ENCODE peak calls at places on chromosomes 4 and X, in ten cellular contexts. Y is GM23338; W is right lobe of liver; G is cardiac muscle cell; N is progenitor cell of endocrine pancreas; O is H9; F is mucosa of descending colon; V is stomach; X is BE2C; H is CD4-positive, alpha-beta T cell. S is an unnamed sample.

GRCh38 chrX:140767646-140768045 is 58.1 kb downstream of the LINC00632 start:
- DNase-seq in Y (no peak), W (no peak), G (no peak), N (no peak), O (no peak), F (no peak), V (no peak), X (no peak), H (no peak), S (no peak)

GRCh38 chr4:159366966-159367365 is 264.1 kb downstream of the RAPGEF2 start:
- DNase-seq in Y (no peak), W (no peak), G (no peak), N (no peak), O (no peak), F (no peak), V (no peak), X (no peak), H (no peak), S (no peak)

GRCh38 chr4:75490155-75490554 is 24.0 kb downstream of the RCHY1 start:
- DNase-seq in Y (peak; percentile 29), W (no peak), G (no peak), N (no peak), O (no peak), F (no peak), V (no peak), X (no peak), H (no peak), S (no peak)

GRCh38 chr4:152510349-152511147 is 25.3 kb downstream of the FBXW7 start:
- DNase-seq in Y (no peak), W (no peak), G (no peak), N (no peak), O (no peak), F (no peak), V (no peak), X (no peak), H (no peak), S (no peak)

GRCh38 chrX:37644381-37645305 is 40.9 kb upstream of the XK start:
- DNase-seq in Y (no peak), W (no peak), G (no peak), N (no peak), O (no peak), F (peak; percentile 14), V (no peak), X (no peak), H (no peak), S (no peak)

GRCh38 chrX:105608745-105609144 is 213.6 kb upstream of the NRK start:
- DNase-seq in Y (no peak), W (no peak), G (no peak), N (no peak), O (no peak), F (no peak), V (no peak), X (no peak), H (no peak), S (no peak)

GRCh38 chrX:132292753-132293152 is 73.5 kb upstream of the RAP2C start:
- DNase-seq in Y (peak; percentile 63), W (no peak), G (peak; percentile 73), N (no peak), O (peak; percentile 32), F (peak; percentile 15), V (no peak), X (peak; percentile 19), H (peak; percentile 9), S (no peak)

GRCh38 chr4:108168672-108169562 is at the start of gene LEF1:
- DNase-seq in Y (peak; percentile 84), W (no peak), G (peak; percentile 90), N (peak; percentile 44), O (peak; percentile 74), F (peak; percentile 27), V (peak; percentile 34), X (peak; percentile 45), H (peak; percentile 73), S (no peak)

GRCh38 chrX:1727531-1728027 is 112.7 kb downstream of the ASMT start:
- DNase-seq in Y (peak; percentile 85), W (no peak), G (no peak), N (no peak), O (peak; percentile 74), F (no peak), V (no peak), X (no peak), H (no peak), S (no peak)

GRCh38 chr4:83361416-83362196 is 27.0 kb upstream of the HPSE start:
- DNase-seq in Y (peak; percentile 77), W (no peak), G (no peak), N (no peak), O (peak; percentile 65), F (no peak), V (no peak), X (no peak), H (no peak), S (no peak)

GRCh38 chr4:78031457-78031856 is 25.7 kb upstream of the FRAS1 start:
- DNase-seq in Y (no peak), W (no peak), G (no peak), N (no peak), O (no peak), F (no peak), V (no peak), X (peak; percentile 71), H (no peak), S (no peak)

GRCh38 chr4:15250021-15250441 is 177.8 kb upstream of the C1QTNF7 start:
- DNase-seq in Y (no peak), W (no peak), G (no peak), N (no peak), O (no peak), F (no peak), V (no peak), X (no peak), H (no peak), S (no peak)

GRCh38 chrX:48779399-48779798 is 7.0 kb upstream of the GATA1 start:
- DNase-seq in Y (no peak), W (no peak), G (no peak), N (no peak), O (no peak), F (no peak), V (no peak), X (no peak), H (no peak), S (no peak)

DNA sequence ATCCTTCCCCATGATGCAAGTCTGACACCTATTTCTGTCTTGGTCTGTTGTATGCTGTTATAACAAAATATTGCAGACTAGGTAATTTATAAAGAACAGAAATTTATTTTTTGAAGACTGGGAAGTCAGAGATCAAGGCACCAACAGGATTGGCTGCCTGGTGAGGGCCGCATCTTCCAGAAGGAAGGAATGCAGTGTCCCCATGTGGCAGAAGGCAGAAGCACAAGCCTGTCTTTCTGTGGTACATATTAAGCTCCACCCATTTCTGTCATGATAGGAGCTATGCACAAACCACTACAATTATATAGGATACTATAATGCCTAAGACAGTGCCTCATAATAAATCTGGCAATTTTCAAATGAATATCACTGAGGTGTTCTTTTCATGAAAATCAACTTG is 502.3 kb upstream of the DIAPH2 start:
- DNase-seq in Y (peak; percentile 72), W (no peak), G (peak; percentile 61), N (no peak), O (peak; percentile 78), F (peak; percentile 44), V (no peak), X (no peak), H (no peak), S (no peak)
- TF ChIP-seq CTCF in Y (peak; percentile 84), W (peak; percentile 48), G (peak; percentile 50), N (peak; percentile 56), O (peak; percentile 95), F (no peak), V (no peak), X (no peak), H (no peak), S (peak; percentile 26)

DNA sequence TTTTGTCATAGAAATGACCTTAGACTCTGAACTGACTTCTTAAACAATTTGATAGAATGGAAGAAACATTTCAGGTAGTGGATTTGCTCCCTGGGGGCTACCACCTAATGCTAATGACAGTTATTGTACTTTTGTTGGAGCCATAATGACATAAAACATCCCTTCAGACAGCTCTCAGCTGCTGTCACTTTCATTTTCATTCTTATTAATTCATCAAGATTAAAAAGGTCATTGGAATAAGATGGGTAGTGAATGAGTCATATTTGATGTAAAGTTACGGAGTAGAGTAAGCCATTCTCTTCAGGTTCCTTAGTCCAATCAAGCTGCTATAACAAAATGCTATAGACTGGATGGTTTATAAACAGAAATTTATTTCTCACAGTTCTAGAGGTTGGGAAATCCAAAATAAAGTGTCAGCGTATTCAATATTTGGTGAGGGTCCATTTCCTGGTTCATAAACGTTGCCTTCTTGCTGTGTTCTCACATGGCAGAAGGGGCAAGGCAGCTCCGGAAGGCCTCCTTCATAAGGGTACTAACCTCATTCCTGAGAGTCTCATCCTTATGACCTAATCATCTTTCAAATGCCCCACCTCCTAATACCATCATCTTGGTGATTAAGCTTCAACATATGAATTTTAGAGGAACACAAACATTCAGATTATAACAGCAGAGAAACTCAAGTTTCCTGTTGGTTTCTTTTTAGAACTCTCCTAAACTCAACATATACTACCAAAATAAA is 268.5 kb downstream of the ARAP2 start:
- DNase-seq in Y (no peak), W (no peak), G (no peak), N (no peak), O (no peak), F (no peak), V (no peak), X (no peak), H (no peak), S (no peak)
- TF ChIP-seq CTCF in Y (no peak), W (no peak), G (no peak), N (no peak), O (no peak), F (no peak), V (no peak), X (no peak), H (no peak), S (no peak)

DNA sequence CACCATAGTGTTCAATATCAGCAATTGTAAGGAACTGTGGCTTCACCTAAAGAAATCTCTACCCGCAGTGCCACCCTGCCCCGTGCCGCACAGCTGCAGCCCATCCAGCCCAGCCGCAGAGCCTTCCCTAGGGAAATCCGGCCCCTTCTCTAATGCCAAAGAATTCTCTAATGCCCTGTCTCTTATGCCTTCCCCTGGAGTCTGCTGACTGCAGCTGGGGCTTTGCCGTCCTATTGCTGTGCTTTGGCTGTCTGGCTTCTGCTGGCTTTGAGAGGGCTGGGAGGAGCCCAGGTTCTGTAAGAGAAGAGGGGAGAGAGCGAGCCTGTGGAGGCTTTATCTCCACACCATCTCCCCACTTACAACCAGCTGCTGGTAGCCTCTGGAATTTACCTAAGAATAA is 85.9 kb upstream of the HELT start:
- DNase-seq in Y (no peak), W (no peak), G (peak; percentile 69), N (no peak), O (no peak), F (no peak), V (no peak), X (peak; percentile 61), H (no peak), S (no peak)
- TF ChIP-seq CTCF in Y (no peak), W (no peak), G (no peak), N (no peak), O (no peak), F (no peak), V (no peak), X (no peak), H (no peak), S (no peak)

DNA sequence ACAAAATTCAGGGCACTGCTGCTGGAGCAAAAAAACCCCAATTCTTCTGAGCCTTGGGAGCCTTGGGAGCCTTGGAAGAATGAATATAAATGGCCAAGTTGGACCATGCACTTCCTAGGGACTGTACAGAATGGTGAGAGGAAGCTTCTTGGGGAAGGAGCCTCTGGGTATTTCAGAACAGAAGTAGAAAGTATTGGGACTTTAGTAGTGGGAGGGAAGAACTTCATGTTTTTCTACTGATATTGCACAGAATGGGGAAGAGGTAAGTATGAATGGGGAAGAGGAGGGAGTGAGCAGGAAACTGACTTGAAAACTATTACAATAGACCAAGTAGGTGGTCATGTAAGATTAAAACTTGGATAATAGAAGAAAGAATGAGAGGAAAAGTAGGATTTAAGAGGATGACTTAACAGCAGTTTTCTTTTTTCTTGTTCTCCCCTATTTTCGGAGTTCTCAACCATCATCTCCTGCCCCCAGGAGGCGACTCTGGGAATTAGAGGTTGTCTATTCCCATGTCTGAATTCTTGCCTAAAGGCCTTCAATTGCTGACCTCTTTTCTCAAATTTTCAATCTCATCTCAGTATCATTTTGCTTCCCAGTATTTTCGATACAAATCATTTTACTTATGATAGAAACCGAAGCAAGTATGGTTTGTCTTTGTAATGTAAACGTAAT is 44.5 kb upstream of the TAPT1 start:
- DNase-seq in Y (peak; percentile 70), W (no peak), G (no peak), N (no peak), O (peak; percentile 35), F (peak; percentile 15), V (no peak), X (peak; percentile 22), H (no peak), S (no peak)
- TF ChIP-seq CTCF in Y (peak; percentile 61), W (no peak), G (peak; percentile 5), N (peak; percentile 32), O (peak; percentile 70), F (no peak), V (no peak), X (peak; percentile 57), H (no peak), S (peak; percentile 13)

S was measured in D721Med.